ENCODE peak calls at places on chromosomes 16 and 17, in four cellular contexts. F, A, H and R are unnamed samples.

GRCh38 chr17:42809250-42809649 is 10.6 kb downstream of the CNTD1 start:
- DNase-seq in F (no peak), A (peak), H (no peak), R (no peak)

GRCh38 chr16:27498020-27498419 is 51.7 kb downstream of the GTF3C1 start:
- DNase-seq in F (no peak), A (no peak), H (no peak), R (no peak)

GRCh38 chr17:78678711-78679110 is 101.5 kb upstream of the DNAH17 start:
- DNase-seq in F (no peak), A (no peak), H (no peak), R (no peak)

GRCh38 chr17:50114849-50115357 is 15.1 kb downstream of the SAMD14 start:
- DNase-seq in F (peak), A (peak), H (no peak), R (no peak)

GRCh38 chr17:7294614-7295153 is at the start of gene YBX2:
- DNase-seq in F (peak), A (peak), H (peak), R (peak)

GRCh38 chr17:78991017-78991783 is 11.5 kb upstream of the LGALS3BP start:
- DNase-seq in F (no peak), A (no peak), H (no peak), R (no peak)

GRCh38 chr16:50879873-50880695 is 138.2 kb downstream of the CYLD start:
- DNase-seq in F (no peak), A (no peak), H (no peak), R (no peak)

GRCh38 chr17:3916013-3916696 is at the start of gene P2RX1:
- DNase-seq in F (peak), A (no peak), H (no peak), R (peak)

GRCh38 chr16:68369697-68370096 is 58.9 kb downstream of the PRMT7 start:
- DNase-seq in F (no peak), A (no peak), H (no peak), R (no peak)

GRCh38 chr17:1918346-1919021 is 88.7 kb downstream of the RPA1 start:
- DNase-seq in F (no peak), A (no peak), H (no peak), R (no peak)

GRCh38 chr17:29533976-29534375 is 32.9 kb downstream of the ABHD15 start:
- DNase-seq in F (no peak), A (no peak), H (no peak), R (no peak)

GRCh38 chr16:53714080-53715050 is 10.4 kb downstream of the FTO start:
- DNase-seq in F (no peak), A (no peak), H (no peak), R (no peak)

GRCh38 chr16:81204794-81205680 is 33.5 kb upstream of the BCO1 start:
- DNase-seq in F (peak), A (peak), H (no peak), R (no peak)

GRCh38 chr16:68972720-68973119 is 129.4 kb downstream of the TANGO6 start:
- DNase-seq in F (peak), A (peak), H (no peak), R (no peak)

GRCh38 chr17:80261159-80261894 is 675 bp downstream of the RNF213 start:
- DNase-seq in F (peak), A (peak), H (peak), R (peak)

GRCh38 chr17:14784997-14785696 is 480.0 kb downstream of the PMP22 start:
- DNase-seq in F (no peak), A (no peak), H (no peak), R (no peak)

GRCh38 chr16:57938936-57939871 is 31.7 kb downstream of the CNGB1 start:
- DNase-seq in F (peak), A (peak), H (no peak), R (no peak)
- TF ChIP-seq CTCF in F (no peak), A (peak), H (no peak), R (no peak)

GRCh38 chr16:87684106-87684677 is 81.6 kb downstream of the KLHDC4 start:
- DNase-seq in F (no peak), A (no peak), H (no peak), R (no peak)

GRCh38 chr16:87682852-87683399 is 80.6 kb downstream of the JPH3 start:
- DNase-seq in F (no peak), A (no peak), H (no peak), R (no peak)

GRCh38 chr16:87679593-87680271 is 77.4 kb downstream of the JPH3 start:
- DNase-seq in F (no peak), A (no peak), H (no peak), R (no peak)

GRCh38 chr16:87680272-87680644 is 78.0 kb downstream of the JPH3 start:
- DNase-seq in F (no peak), A (no peak), H (no peak), R (no peak)

DNA sequence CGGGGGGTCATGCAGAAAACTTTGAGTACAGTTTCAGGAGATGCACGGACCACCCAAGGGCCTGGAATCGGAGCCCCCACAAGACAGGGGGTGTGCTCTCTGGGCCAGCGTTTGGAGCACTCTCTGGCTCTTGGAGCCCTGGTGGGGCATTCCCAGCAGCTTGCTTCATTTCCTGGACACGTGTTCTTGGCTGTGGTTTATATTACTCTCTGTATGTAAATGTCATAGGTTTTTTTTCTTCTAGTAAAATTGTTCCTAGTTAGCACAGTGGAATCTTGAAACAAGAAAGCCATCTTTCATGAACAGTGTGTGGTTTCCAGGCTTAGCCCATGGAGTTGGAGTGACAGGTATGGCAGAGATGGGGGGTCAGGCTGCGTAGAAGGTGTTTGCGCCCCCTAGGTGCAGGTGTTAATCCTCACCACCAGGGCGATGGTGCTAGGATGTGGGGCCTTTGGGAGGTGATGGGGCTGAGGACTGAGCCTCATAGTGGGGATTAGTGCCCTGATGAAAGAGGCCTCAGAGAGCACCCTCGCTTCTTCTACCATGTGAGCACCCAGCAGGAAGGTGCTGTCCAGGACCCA is 79.8 kb downstream of the JPH3 start:
- DNase-seq in F (peak), A (peak), H (no peak), R (no peak)
- TF ChIP-seq CTCF in F (no peak), A (no peak), H (no peak), R (no peak)

DNA sequence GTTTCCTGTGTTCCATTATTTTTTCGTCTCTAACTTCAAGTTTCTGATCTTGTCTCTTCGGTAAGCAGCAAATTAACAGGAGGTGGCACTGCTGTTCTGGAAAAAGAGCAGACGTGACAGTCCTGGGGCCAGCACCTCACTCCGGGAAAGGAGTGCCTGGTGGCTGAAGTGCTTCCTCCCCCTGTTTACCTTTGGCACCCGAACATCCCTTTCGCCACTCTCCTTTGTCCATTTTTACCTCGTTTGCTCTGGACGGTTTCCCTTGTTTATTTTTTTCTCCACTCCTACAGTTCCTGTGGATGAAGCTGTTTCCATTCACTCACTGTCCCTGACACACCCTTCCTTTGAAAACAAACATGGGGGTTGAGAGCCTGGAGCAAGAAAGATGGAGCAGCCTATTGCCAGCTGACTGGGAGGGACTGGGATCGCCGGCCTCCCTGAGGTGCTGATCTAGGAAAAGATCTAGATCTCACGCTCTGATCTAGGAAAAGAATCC is 12.6 kb downstream of the SAP30BP start:
- DNase-seq in F (peak), A (peak), H (no peak), R (no peak)
- TF ChIP-seq CTCF in F (peak), A (peak), H (no peak), R (no peak)

GRCh38 chr17:9982159-9982558 is 77.1 kb upstream of the RCVRN start:
- DNase-seq in F (peak), A (peak), H (no peak), R (no peak)
- TF ChIP-seq CTCF in F (no peak), A (peak), H (no peak), R (no peak)

GRCh38 chr16:46973457-46974324 is at the start of gene DNAJA2:
- DNase-seq in F (peak), A (peak), H (peak), R (peak)
- TF ChIP-seq CTCF in F (no peak), A (peak), H (no peak), R (no peak)

GRCh38 chr16:70682239-70683145 is 3.4 kb downstream of the MTSS2 start:
- DNase-seq in F (no peak), A (no peak), H (no peak), R (no peak)
- TF ChIP-seq CTCF in F (no peak), A (no peak), H (no peak), R (no peak)

DNA sequence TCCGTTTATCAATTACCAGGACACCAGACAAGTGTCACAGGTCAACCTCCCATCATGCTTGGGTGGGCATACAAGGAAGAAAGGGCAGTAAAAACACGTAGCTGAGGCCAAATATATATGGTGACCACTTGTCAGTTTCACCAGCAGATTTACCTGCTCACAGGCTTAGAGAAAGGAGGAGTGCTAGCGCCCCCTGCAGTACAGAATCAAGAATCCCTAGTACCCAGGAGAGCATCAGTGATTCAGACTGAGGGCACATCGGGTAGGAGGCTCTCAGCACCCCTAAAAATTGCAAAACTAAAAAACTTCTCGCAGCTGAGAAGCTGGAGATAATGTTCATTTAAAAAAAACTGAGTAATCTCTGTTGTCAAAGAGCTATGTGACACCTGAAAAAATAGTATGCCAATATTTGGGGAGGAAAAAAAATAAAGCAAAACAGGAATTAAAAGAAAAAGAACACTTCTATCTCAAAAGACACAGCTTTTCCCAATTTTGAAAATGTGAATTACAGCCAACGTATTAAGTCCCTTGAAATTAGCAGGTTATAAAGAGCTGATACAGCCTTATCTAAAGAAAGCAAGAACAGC is 21.2 kb upstream of the MON1B start:
- DNase-seq in F (peak), A (peak), H (peak), R (no peak)
- TF ChIP-seq CTCF in F (peak), A (peak), H (peak), R (no peak)